ENCODE peak calls at places on chromosome 21, in six cellular contexts. One of them, this sample, is unnamed.

GRCh38 chr21:44334637-44335030 is 4.6 kb downstream of the CFAP410 start:
- DNase-seq in mucosa of descending colon: no peak
- DNase-seq in cerebellar cortex: peak
- DNase-seq in NCI-H2227 treated with DMSO at 0.1 percent for 48 hours: no peak
- DNase-seq in ovary: no peak
- DNase-seq in ELR: no peak
- DNase-seq in this sample: no peak

GRCh38 chr21:45020629-45021427 is 53.6 kb upstream of the ADARB1 start:
- DNase-seq in mucosa of descending colon: peak
- DNase-seq in cerebellar cortex: no peak
- DNase-seq in NCI-H2227 treated with DMSO at 0.1 percent for 48 hours: no peak
- DNase-seq in ovary: no peak
- DNase-seq in ELR: no peak
- DNase-seq in this sample: no peak

GRCh38 chr21:16633851-16634521 is 878.9 kb upstream of the CXADR start:
- DNase-seq in mucosa of descending colon: no peak
- DNase-seq in cerebellar cortex: peak
- DNase-seq in NCI-H2227 treated with DMSO at 0.1 percent for 48 hours: peak
- DNase-seq in ovary: peak
- DNase-seq in ELR: no peak
- DNase-seq in this sample: no peak

GRCh38 chr21:15283138-15283537 is 218.3 kb upstream of the NRIP1 start:
- DNase-seq in mucosa of descending colon: no peak
- DNase-seq in cerebellar cortex: no peak
- DNase-seq in NCI-H2227 treated with DMSO at 0.1 percent for 48 hours: no peak
- DNase-seq in ovary: no peak
- DNase-seq in ELR: no peak
- DNase-seq in this sample: no peak

GRCh38 chr21:42685954-42686500 is 32.6 kb downstream of the PDE9A start:
- DNase-seq in mucosa of descending colon: peak
- DNase-seq in cerebellar cortex: no peak
- DNase-seq in NCI-H2227 treated with DMSO at 0.1 percent for 48 hours: no peak
- DNase-seq in ovary: no peak
- DNase-seq in ELR: no peak
- DNase-seq in this sample: no peak

GRCh38 chr21:45029968-45030636 is 44.3 kb upstream of the ADARB1 start:
- DNase-seq in mucosa of descending colon: no peak
- DNase-seq in cerebellar cortex: peak
- DNase-seq in NCI-H2227 treated with DMSO at 0.1 percent for 48 hours: no peak
- DNase-seq in ovary: no peak
- DNase-seq in ELR: no peak
- DNase-seq in this sample: no peak

GRCh38 chr21:42684109-42684916 is 30.9 kb downstream of the PDE9A start:
- DNase-seq in mucosa of descending colon: peak
- DNase-seq in cerebellar cortex: peak
- DNase-seq in NCI-H2227 treated with DMSO at 0.1 percent for 48 hours: no peak
- DNase-seq in ovary: no peak
- DNase-seq in ELR: peak
- DNase-seq in this sample: no peak

GRCh38 chr21:45536301-45537081 is 5.7 kb downstream of the SLC19A1 start:
- DNase-seq in mucosa of descending colon: peak
- DNase-seq in cerebellar cortex: peak
- DNase-seq in NCI-H2227 treated with DMSO at 0.1 percent for 48 hours: no peak
- DNase-seq in ovary: no peak
- DNase-seq in ELR: no peak
- DNase-seq in this sample: peak

GRCh38 chr21:45154511-45155508 is 80.4 kb downstream of the ADARB1 start:
- DNase-seq in mucosa of descending colon: no peak
- DNase-seq in cerebellar cortex: no peak
- DNase-seq in NCI-H2227 treated with DMSO at 0.1 percent for 48 hours: peak
- DNase-seq in ovary: no peak
- DNase-seq in ELR: peak
- DNase-seq in this sample: no peak

GRCh38 chr21:42440187-42440792 is 36.6 kb downstream of the UBASH3A start:
- DNase-seq in mucosa of descending colon: no peak
- DNase-seq in cerebellar cortex: no peak
- DNase-seq in NCI-H2227 treated with DMSO at 0.1 percent for 48 hours: no peak
- DNase-seq in ovary: no peak
- DNase-seq in ELR: no peak
- DNase-seq in this sample: peak

GRCh38 chr21:44518684-44519083 is 21.3 kb downstream of the KRTAP10-1 start:
- DNase-seq in mucosa of descending colon: peak
- DNase-seq in cerebellar cortex: no peak
- DNase-seq in NCI-H2227 treated with DMSO at 0.1 percent for 48 hours: no peak
- DNase-seq in ovary: no peak
- DNase-seq in ELR: no peak
- DNase-seq in this sample: no peak

GRCh38 chr21:25080706-25081495 is 526.4 kb downstream of the MRPL39 start:
- DNase-seq in mucosa of descending colon: no peak
- DNase-seq in cerebellar cortex: no peak
- DNase-seq in NCI-H2227 treated with DMSO at 0.1 percent for 48 hours: no peak
- DNase-seq in ovary: no peak
- DNase-seq in ELR: peak
- DNase-seq in this sample: no peak

This sample was measured in transverse colon.